ENCODE peak calls at places on chromosomes 11 and 22, in six cellular contexts. Y is body of pancreas; O is GM23248; S is CD8-positive, alpha-beta memory T cell; P is prostate gland; M is pancreas. I is an unnamed sample. For H3K27me3 and H3K36me3, the result is how much of the 10 kb centered on the place peaks cover.

GRCh38 chr11:40397141-40397540 is 1062.3 kb downstream of the LRRC4C start:
- DNase-seq in Y (no peak), O (no peak), S (no peak), P (no peak), M (no peak), I (no peak)

GRCh38 chr11:82899191-82899820 is 924 bp downstream of the PRCP start:
- DNase-seq in Y (no peak), O (peak), S (peak), P (no peak), M (no peak), I (no peak)

GRCh38 chr11:17439316-17439782 is 37.3 kb downstream of the ABCC8 start:
- DNase-seq in Y (peak), O (no peak), S (no peak), P (no peak), M (no peak), I (peak)

GRCh38 chr11:127950162-127950561 is 637.2 kb downstream of the ETS1 start:
- DNase-seq in Y (no peak), O (no peak), S (no peak), P (no peak), M (no peak), I (no peak)

GRCh38 chr11:13966486-13966885 is 4.0 kb downstream of the SPON1 start:
- DNase-seq in Y (no peak), O (no peak), S (no peak), P (no peak), M (no peak), I (no peak)

GRCh38 chr11:32088117-32088941 is 2.5 kb upstream of the RCN1 start:
- DNase-seq in Y (peak), O (peak), S (no peak), P (peak), M (peak), I (no peak)

GRCh38 chr11:68258363-68258765 is 13.4 kb downstream of the C11orf24 start:
- DNase-seq in Y (no peak), O (no peak), S (no peak), P (no peak), M (no peak), I (no peak)

GRCh38 chr22:36891646-36892045 is 21.8 kb upstream of the CSF2RB start:
- DNase-seq in Y (no peak), O (no peak), S (no peak), P (no peak), M (no peak), I (no peak)

GRCh38 chr22:19634576-19634975 is 79.7 kb upstream of the SEPTIN5 start:
- DNase-seq in Y (no peak), O (no peak), S (no peak), P (no peak), M (no peak), I (no peak)

GRCh38 chr22:37214431-37215025 is 2.3 kb upstream of the SSTR3 start:
- DNase-seq in Y (no peak), O (no peak), S (no peak), P (no peak), M (no peak), I (no peak)

GRCh38 chr11:26620282-26621045 is 48.4 kb upstream of the MUC15 start:
- DNase-seq in Y (no peak), O (no peak), S (no peak), P (no peak), M (no peak), I (no peak)

GRCh38 chr11:66906077-66906929 is 49.4 kb downstream of the LRFN4 start:
- DNase-seq in Y (no peak), O (peak), S (no peak), P (no peak), M (no peak), I (peak)

GRCh38 chr22:36741204-36741793 is 34.6 kb downstream of the IFT27 start:
- DNase-seq in Y (no peak), O (peak), S (no peak), P (no peak), M (no peak), I (peak)

GRCh38 chr11:8206251-8207079 is 37.6 kb upstream of the RIC3 start:
- DNase-seq in Y (peak), O (no peak), S (no peak), P (peak), M (peak), I (peak)

GRCh38 chr11:92376146-92376599 is 151.6 kb downstream of the FAT3 start:
- DNase-seq in Y (no peak), O (peak), S (no peak), P (no peak), M (no peak), I (peak)

GRCh38 chr11:66289548-66290331 is 797 bp upstream of the YIF1A start:
- DNase-seq in Y (peak), O (peak), S (no peak), P (peak), M (no peak), I (peak)

GRCh38 chr11:133506023-133506422 is 26.3 kb downstream of the OPCML start:
- DNase-seq in Y (no peak), O (no peak), S (no peak), P (no peak), M (no peak), I (no peak)

GRCh38 chr22:41818596-41818995 is 14.3 kb upstream of the SREBF2 start:
- DNase-seq in Y (no peak), O (no peak), S (no peak), P (no peak), M (no peak), I (no peak)

GRCh38 chr11:115464269-115464668 is 39.9 kb downstream of the CADM1 start:
- DNase-seq in Y (no peak), O (no peak), S (no peak), P (no peak), M (no peak), I (no peak)

GRCh38 chr11:133409799-133410198 is 122.5 kb downstream of the OPCML start:
- DNase-seq in Y (no peak), O (no peak), S (no peak), P (no peak), M (no peak), I (no peak)

GRCh38 chr22:22078329-22078728 is 95.7 kb upstream of the TOP3B start:
- DNase-seq in Y (no peak), O (no peak), S (no peak), P (no peak), M (no peak), I (no peak)

GRCh38 chr22:49826603-49827306 is 918 bp downstream of the BRD1 start:
- DNase-seq in Y (peak), O (peak), S (peak), P (peak), M (peak), I (peak)

GRCh38 chr22:48885919-48886305 is 941.8 kb downstream of the BRD1 start:
- DNase-seq in Y (no peak), O (no peak), S (no peak), P (no peak), M (no peak), I (no peak)

GRCh38 chr22:42388130-42388797 is 43.9 kb downstream of the NFAM1 start:
- DNase-seq in Y (peak), O (peak), S (no peak), P (no peak), M (no peak), I (peak)

GRCh38 chr11:107591098-107591445 is at the start of gene ELMOD1:
- DNase-seq in Y (peak), O (peak), S (peak), P (no peak), M (peak), I (peak)

GRCh38 chr11:15189646-15190365 is 75.1 kb downstream of the INSC start:
- DNase-seq in Y (no peak), O (peak), S (no peak), P (no peak), M (no peak), I (no peak)

GRCh38 chr22:17917490-17917983 is 106.8 kb downstream of the MICAL3 start:
- DNase-seq in Y (no peak), O (no peak), S (no peak), P (no peak), M (no peak), I (no peak)

GRCh38 chr11:10748241-10748640 is 2.8 kb upstream of the CTR9 start:
- DNase-seq in Y (no peak), O (no peak), S (no peak), P (no peak), M (no peak), I (no peak)

GRCh38 chr11:19673924-19674390 is 38.7 kb upstream of the NAV2 start:
- DNase-seq in Y (peak), O (peak), S (no peak), P (peak), M (no peak), I (no peak)

GRCh38 chr22:41217553-41218157 is 12.5 kb downstream of the L3MBTL2 start:
- DNase-seq in Y (peak), O (peak), S (peak), P (peak), M (no peak), I (peak)

GRCh38 chr11:64107300-64107699 is 58.6 kb downstream of the MACROD1 start:
- DNase-seq in Y (no peak), O (no peak), S (no peak), P (no peak), M (no peak), I (no peak)

GRCh38 chr11:19428206-19429001 is 187.7 kb upstream of the E2F8 start:
- DNase-seq in Y (peak), O (no peak), S (no peak), P (no peak), M (no peak), I (no peak)

GRCh38 chr11:127000291-127000968 is at the start of gene KIRREL3:
- DNase-seq in Y (no peak), O (peak), S (no peak), P (no peak), M (no peak), I (peak)

GRCh38 chr11:120810251-120810650 is 213.7 kb upstream of the TBCEL start:
- DNase-seq in Y (no peak), O (no peak), S (no peak), P (no peak), M (no peak), I (no peak)

GRCh38 chr22:29121124-29121523 is 48.3 kb downstream of the KREMEN1 start:
- DNase-seq in Y (no peak), O (peak), S (no peak), P (no peak), M (no peak), I (no peak)

GRCh38 chr11:47375546-47376085 is 2.7 kb downstream of the SPI1 start:
- DNase-seq in Y (no peak), O (no peak), S (no peak), P (no peak), M (no peak), I (no peak)
- H3K4me3 ChIP-seq in Y (no peak), O (no peak), S (no peak), P (no peak), M (no peak), I (no peak)

GRCh38 chr11:124747406-124748099 is 4.5 kb downstream of the VSIG2 start:
- DNase-seq in Y (no peak), O (no peak), S (no peak), P (no peak), M (no peak), I (peak)

GRCh38 chr11:124746621-124747243 is 5.3 kb downstream of the VSIG2 start:
- DNase-seq in Y (peak), O (peak), S (peak), P (peak), M (peak), I (peak)

GRCh38 chr11:124748481-124749338 is 3.3 kb downstream of the VSIG2 start:
- DNase-seq in Y (no peak), O (peak), S (no peak), P (no peak), M (peak), I (peak)

GRCh38 chr11:124749920-124750319 is 2.1 kb downstream of the VSIG2 start:
- DNase-seq in Y (no peak), O (no peak), S (no peak), P (no peak), M (no peak), I (no peak)

GRCh38 chr11:124748100-124748418 is 4.0 kb downstream of the VSIG2 start:
- DNase-seq in Y (no peak), O (no peak), S (no peak), P (no peak), M (no peak), I (peak)
- H3K27me3 ChIP-seq in Y (under half), O (half or more), S (under half), P (under half), M (under half), I (half or more)

DNA sequence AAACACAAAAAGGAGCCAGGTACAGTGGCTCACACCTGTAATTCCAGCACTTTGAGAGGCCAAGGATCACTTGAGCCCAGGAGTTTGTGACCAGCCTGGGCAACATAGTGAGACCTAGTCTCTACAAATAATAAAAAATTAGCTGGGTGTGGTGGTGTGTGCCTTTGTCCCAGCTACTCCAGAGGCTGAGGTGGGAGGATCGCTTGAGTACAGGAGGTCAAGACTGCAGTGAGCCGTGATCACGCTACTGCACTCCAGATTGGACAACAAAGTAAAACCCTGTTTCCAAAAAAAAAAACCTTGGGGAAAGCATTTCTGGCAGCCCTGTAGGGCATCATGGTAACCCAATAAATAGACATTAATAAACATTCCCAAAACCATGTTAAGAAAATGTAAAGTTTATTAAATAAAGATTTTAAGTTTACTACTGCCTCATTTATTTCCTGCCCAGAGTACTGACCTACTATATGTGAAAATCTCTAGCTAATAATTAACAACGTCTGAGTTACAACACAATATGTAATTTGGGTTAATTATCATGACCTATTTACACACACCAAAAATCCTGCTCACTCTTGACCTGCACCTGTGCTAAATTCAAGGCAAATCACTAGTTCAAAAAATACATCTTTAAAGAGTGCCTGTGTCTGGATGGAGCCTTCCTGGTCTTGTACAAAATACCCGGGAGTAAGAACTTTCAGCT is 8.4 kb downstream of the EEF1G start:
- DNase-seq in Y (no peak), O (no peak), S (no peak), P (no peak), M (no peak), I (no peak)
- H3K36me3 ChIP-seq in Y (under half), O (half or more), S (under half), P (under half), M (under half), I (under half)

GRCh38 chr11:9677951-9678350 is 14.1 kb downstream of the SWAP70 start:
- DNase-seq in Y (no peak), O (no peak), S (no peak), P (no peak), M (no peak), I (no peak)

GRCh38 chr11:9672918-9673317 is 9.0 kb downstream of the SWAP70 start:
- DNase-seq in Y (no peak), O (no peak), S (no peak), P (no peak), M (no peak), I (no peak)

GRCh38 chr11:9672288-9672916 is 8.5 kb downstream of the SWAP70 start:
- DNase-seq in Y (no peak), O (no peak), S (no peak), P (no peak), M (no peak), I (no peak)

GRCh38 chr11:9678576-9678975 is 14.7 kb downstream of the SWAP70 start:
- DNase-seq in Y (no peak), O (no peak), S (no peak), P (no peak), M (no peak), I (no peak)

GRCh38 chr11:9675691-9676090 is 11.8 kb downstream of the SWAP70 start:
- DNase-seq in Y (no peak), O (no peak), S (no peak), P (no peak), M (no peak), I (no peak)
- H3K4me3 ChIP-seq in Y (no peak), O (no peak), S (no peak), P (no peak), M (no peak), I (peak)

DNA sequence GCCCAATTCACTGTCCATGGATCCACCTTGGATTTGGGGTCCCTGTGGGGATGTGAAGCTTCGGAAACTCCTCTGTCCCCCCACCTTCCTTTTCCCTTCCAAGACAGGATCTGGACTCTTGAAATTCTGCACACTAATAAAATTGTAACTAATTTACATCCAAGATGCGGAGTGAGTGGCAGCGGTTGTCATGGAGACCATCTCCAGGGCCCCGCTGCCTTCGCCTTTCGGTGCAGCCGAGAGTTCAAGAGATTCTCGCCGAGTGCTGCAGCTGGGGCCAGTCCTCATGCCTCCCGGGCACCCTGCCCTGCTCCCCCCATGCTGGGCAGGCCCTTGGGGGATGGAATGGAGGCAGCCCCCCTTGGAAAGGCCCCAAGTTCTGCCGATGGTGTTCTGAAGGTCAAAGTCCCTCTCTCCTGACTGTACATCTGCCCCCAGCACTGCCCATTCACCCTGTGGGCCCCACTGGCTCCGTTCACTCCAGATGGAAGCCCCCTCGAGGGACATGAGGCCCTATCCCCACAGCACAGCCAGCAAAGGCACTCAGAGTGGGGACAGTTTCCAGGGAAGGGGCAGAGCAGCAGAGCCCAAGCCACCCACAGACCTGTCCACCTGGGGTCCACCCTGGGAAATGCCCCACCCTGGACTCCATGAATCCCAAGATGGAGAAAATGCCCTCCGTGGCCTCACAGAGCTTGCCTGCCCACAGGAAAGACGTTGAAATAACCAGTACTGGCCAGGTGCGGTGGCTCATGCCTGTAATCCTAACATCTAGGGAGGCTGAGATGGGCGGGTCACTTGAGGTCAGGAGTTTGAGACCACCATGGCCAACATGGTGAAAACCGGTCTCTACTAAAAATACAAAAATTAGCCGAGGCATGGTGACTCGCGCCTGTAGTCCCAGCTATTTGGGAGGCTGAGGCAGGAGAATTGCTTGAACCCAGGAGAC is 25.9 kb downstream of the IGLL1 start:
- DNase-seq in Y (no peak), O (no peak), S (no peak), P (no peak), M (no peak), I (no peak)
- H3K27me3 ChIP-seq in Y (under half), O (under half), S (under half), P (under half), M (under half), I (under half)

GRCh38 chr11:71995726-71996291 is 2.9 kb upstream of the IL18BP start:
- DNase-seq in Y (no peak), O (no peak), S (no peak), P (no peak), M (no peak), I (no peak)
- H3K36me3 ChIP-seq in Y (under half), O (under half), S (under half), P (under half), M (under half), I (under half)

DNA sequence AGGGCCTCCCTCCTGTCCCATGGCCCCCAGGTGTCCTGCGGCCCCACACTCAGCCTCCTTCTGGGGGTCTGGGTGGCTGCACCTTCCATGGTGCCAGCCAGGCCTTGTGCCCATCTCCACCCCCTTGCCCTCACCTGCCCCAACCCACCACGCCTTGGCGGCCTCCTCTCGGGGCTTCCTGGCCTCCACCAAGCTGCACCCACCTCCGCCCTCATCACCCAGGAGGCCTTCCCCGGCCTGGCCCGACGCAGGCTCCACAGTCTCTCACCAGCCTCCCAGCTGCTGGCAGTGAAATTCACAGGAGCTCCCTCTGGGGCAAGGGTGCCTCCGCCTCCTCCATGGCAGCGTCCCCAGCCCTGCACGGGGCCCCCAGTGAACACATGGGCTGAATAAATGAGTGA is 35.9 kb upstream of the WNT7B start:
- DNase-seq in Y (no peak), O (no peak), S (no peak), P (no peak), M (peak), I (peak)
- H3K4me3 ChIP-seq in Y (no peak), O (peak), S (peak), P (no peak), M (peak), I (no peak)

GRCh38 chr11:44651535-44652130 is 75.1 kb upstream of the TSPAN18 start:
- DNase-seq in Y (no peak), O (no peak), S (no peak), P (no peak), M (no peak), I (peak)

GRCh38 chr11:44643207-44643606 is 77.7 kb downstream of the CD82 start:
- DNase-seq in Y (no peak), O (no peak), S (no peak), P (no peak), M (no peak), I (no peak)

GRCh38 chr11:44648109-44648508 is 78.7 kb upstream of the TSPAN18 start:
- DNase-seq in Y (no peak), O (no peak), S (no peak), P (no peak), M (no peak), I (no peak)

GRCh38 chr11:44645832-44646231 is 80.4 kb downstream of the CD82 start:
- DNase-seq in Y (no peak), O (no peak), S (no peak), P (no peak), M (no peak), I (no peak)
- H3K27me3 ChIP-seq in Y (under half), O (under half), S (under half), P (under half), M (under half), I (under half)

DNA sequence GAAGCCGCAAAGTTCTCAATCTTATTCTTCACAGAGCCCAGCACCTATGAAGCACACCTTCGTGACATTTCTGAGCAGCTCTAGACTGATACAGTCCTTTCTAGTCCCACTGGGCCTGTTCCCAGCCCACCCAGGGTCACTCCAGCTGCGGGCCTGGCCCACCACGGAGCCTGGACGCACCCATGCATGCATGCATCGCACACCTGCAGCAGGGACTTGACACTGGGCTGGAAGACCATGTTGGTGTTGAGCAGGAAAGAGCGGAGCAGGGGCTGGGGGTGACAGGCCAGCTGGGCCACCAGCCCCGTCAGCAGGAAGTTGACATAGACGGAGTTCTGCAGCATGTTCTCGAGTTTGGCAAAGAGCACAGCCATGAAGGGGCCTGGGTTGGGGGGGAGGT is 9.2 kb downstream of the C11orf42 start:
- DNase-seq in Y (no peak), O (no peak), S (no peak), P (no peak), M (no peak), I (no peak)
- H3K36me3 ChIP-seq in Y (under half), O (under half), S (under half), P (under half), M (under half), I (under half)